ENCODE peak calls at places on chromosomes 13 and 19, in eight cellular contexts. W is head of caudate nucleus; V is activated gamma-delta T cell treated with Interleukin-2 at 50 U/mL for 16 hours; I is activated effector memory CD4-positive, alpha-beta T cell treated with anti-CD3 and anti-CD28 coated beads, Interleukin-2, amount 50 U/mL, for 16 hours; C is brain microvascular endothelial cell; S is Calu3; E is dorsolateral prefrontal cortex; A is neural progenitor cell. R is an unnamed sample.
A peak's percentile ranks its signal among the peaks of the same experiment; 100 is the strongest.

GRCh38 chr19:31271569-31271911 is 77.7 kb downstream of the TSHZ3 start:
- DNase-seq in V (no peak), S (no peak), E (no peak), I (no peak), C (no peak), A (no peak), W (no peak), R (no peak)

GRCh38 chr13:47929156-47929555 is 71.9 kb downstream of the SUCLA2 start:
- DNase-seq in E (no peak), V (no peak), S (no peak), C (no peak), A (no peak), I (no peak), W (no peak), R (no peak)

GRCh38 chr19:45254044-45254531 is 3.0 kb downstream of the MARK4 start:
- DNase-seq in E (no peak), W (no peak), C (no peak), V (peak; percentile 7), I (peak; percentile 66), A (no peak), S (no peak), R (no peak)

GRCh38 chr13:65268009-65268408 is 1962.1 kb downstream of the PCDH9 start:
- DNase-seq in I (no peak), E (no peak), C (no peak), W (no peak), S (no peak), A (no peak), V (no peak), R (no peak)

GRCh38 chr19:13692096-13692495 is 72.2 kb upstream of the MRI1 start:
- DNase-seq in I (no peak), W (peak; percentile 69), E (peak; percentile 58), C (no peak), A (no peak), S (peak; percentile 14), V (no peak), R (no peak)

GRCh38 chr19:2140193-2140545 is 11.2 kb downstream of the AP3D1 start:
- DNase-seq in C (no peak), V (no peak), A (no peak), W (no peak), I (no peak), S (no peak), E (no peak), R (no peak)

GRCh38 chr19:29840066-29840950 is 28.5 kb downstream of the CCNE1 start:
- DNase-seq in W (no peak), V (no peak), C (no peak), I (peak; percentile 50), E (no peak), A (no peak), S (no peak), R (no peak)

GRCh38 chr19:18160792-18161690 is 8.1 kb downstream of the PIK3R2 start:
- DNase-seq in C (no peak), I (peak; percentile 94), S (peak; percentile 81), V (peak; percentile 77), W (peak; percentile 69), E (peak; percentile 88), A (peak; percentile 88), R (peak; percentile 77)

GRCh38 chr13:77374339-77374738 is 47.4 kb upstream of the MYCBP2 start:
- DNase-seq in V (no peak), I (no peak), S (no peak), E (no peak), A (no peak), W (no peak), C (no peak), R (no peak)

GRCh38 chr19:50835103-50835784 is 1.9 kb upstream of the KLK15 start:
- DNase-seq in A (no peak), W (no peak), S (no peak), I (no peak), E (no peak), V (no peak), C (no peak), R (no peak)

GRCh38 chr19:33143897-33144405 is 12.0 kb downstream of the WDR88 start:
- DNase-seq in I (peak; percentile 84), W (peak; percentile 60), A (peak; percentile 79), V (peak; percentile 55), C (peak; percentile 40), E (peak; percentile 75), S (peak; percentile 71), R (peak; percentile 81)

GRCh38 chr13:95481051-95481775 is 71.3 kb upstream of the CLDN10 start:
- DNase-seq in V (no peak), I (no peak), E (no peak), S (no peak), A (no peak), C (no peak), W (no peak), R (peak; percentile 50)

GRCh38 chr19:43524922-43525835 is 1.8 kb downstream of the ETHE1 start:
- DNase-seq in C (no peak), V (peak; percentile 24), I (peak; percentile 79), E (peak; percentile 52), S (peak; percentile 83), W (peak; percentile 37), A (peak; percentile 38), R (peak; percentile 61)

GRCh38 chr13:25901460-25902376 is 150.1 kb downstream of the SHISA2 start:
- DNase-seq in C (peak; percentile 97), E (no peak), W (no peak), A (no peak), S (no peak), I (no peak), V (peak; percentile 26), R (no peak)

GRCh38 chr13:91539458-91540156 is 141.2 kb downstream of the GPC5 start:
- DNase-seq in V (no peak), S (no peak), I (no peak), A (no peak), E (no peak), C (no peak), W (no peak), R (no peak)

GRCh38 chr13:28805193-28805819 is 14.8 kb upstream of the MTUS2 start:
- DNase-seq in C (no peak), E (no peak), W (no peak), S (peak; percentile 13), V (no peak), I (peak; percentile 72), A (peak; percentile 52), R (no peak)

GRCh38 chr19:38727868-38728660 is 16.2 kb downstream of the CAPN12 start:
- DNase-seq in C (peak; percentile 80), E (no peak), V (no peak), I (no peak), A (no peak), W (no peak), S (no peak), R (no peak)

GRCh38 chr13:21987793-21988192 is 316.9 kb downstream of the FGF9 start:
- DNase-seq in W (no peak), I (no peak), S (no peak), V (no peak), A (no peak), C (no peak), E (no peak), R (no peak)

GRCh38 chr13:40813662-40814454 is 24.4 kb downstream of the SLC25A15 start:
- DNase-seq in S (no peak), W (no peak), V (no peak), C (peak; percentile 16), E (no peak), A (peak; percentile 41), I (no peak), R (no peak)